ENCODE peak calls at places on chromosome 12, in seven cellular contexts. O is OCI-LY7, W is testis, D is IMR-90, L is left ventricle myocardium inferior, H is AG09309, B is HCT116. S is an unnamed sample.

GRCh38 chr12:121580959-121581680 is at the start of gene KDM2B:
- DNase-seq in O (peak), W (peak), D (peak), L (peak), H (no peak), B (no peak), S (peak)

GRCh38 chr12:2149091-2149490 is 96.3 kb downstream of the CACNA1C start:
- DNase-seq in O (no peak), W (no peak), D (peak), L (no peak), H (no peak), B (no peak), S (no peak)

GRCh38 chr12:130537051-130537450 is 179.0 kb downstream of the RIMBP2 start:
- DNase-seq in O (no peak), W (no peak), D (no peak), L (no peak), H (no peak), B (no peak), S (no peak)

GRCh38 chr12:113325938-113326337 is 9.0 kb downstream of the SLC8B1 start:
- DNase-seq in O (no peak), W (no peak), D (peak), L (peak), H (peak), B (no peak), S (peak)

GRCh38 chr12:113949321-113950305 is 16.5 kb downstream of the RBM19 start:
- DNase-seq in O (no peak), W (no peak), D (no peak), L (no peak), H (no peak), B (no peak), S (no peak)

GRCh38 chr12:46523446-46523845 is 150.9 kb upstream of the SLC38A2 start:
- DNase-seq in O (no peak), W (no peak), D (peak), L (no peak), H (no peak), B (no peak), S (no peak)

GRCh38 chr12:41188058-41188840 is at the start of gene PDZRN4:
- DNase-seq in O (no peak), W (peak), D (no peak), L (no peak), H (no peak), B (no peak), S (peak)

GRCh38 chr12:97425380-97425779 is 37.2 kb upstream of the RMST start:
- DNase-seq in O (no peak), W (no peak), D (no peak), L (no peak), H (no peak), B (no peak), S (no peak)

GRCh38 chr12:107818984-107819383 is 44.5 kb downstream of the ASCL4 start:
- DNase-seq in O (no peak), W (no peak), D (peak), L (no peak), H (peak), B (no peak), S (peak)

GRCh38 chr12:102172436-102172835 is 25.2 kb downstream of the PMCH start:
- DNase-seq in O (no peak), W (no peak), D (peak), L (no peak), H (peak), B (no peak), S (peak)

GRCh38 chr12:78457951-78458350 is 406.6 kb upstream of the SYT1 start:
- DNase-seq in O (peak), W (no peak), D (peak), L (no peak), H (no peak), B (no peak), S (no peak)

GRCh38 chr12:2113080-2113479 is 60.3 kb downstream of the CACNA1C start:
- DNase-seq in O (no peak), W (no peak), D (no peak), L (no peak), H (no peak), B (no peak), S (no peak)

GRCh38 chr12:116881867-116882507 is 746 bp upstream of the HRK start:
- DNase-seq in O (peak), W (no peak), D (no peak), L (no peak), H (no peak), B (no peak), S (no peak)

GRCh38 chr12:112939761-112940357 is 1.6 kb downstream of the OAS3 start:
- DNase-seq in O (peak), W (no peak), D (no peak), L (no peak), H (no peak), B (no peak), S (no peak)

GRCh38 chr12:116520801-116521471 is 38.2 kb upstream of the MAP1LC3B2 start:
- DNase-seq in O (no peak), W (no peak), D (peak), L (no peak), H (peak), B (no peak), S (no peak)

GRCh38 chr12:30564394-30564793 is 131.3 kb downstream of the IPO8 start:
- DNase-seq in O (no peak), W (no peak), D (no peak), L (no peak), H (no peak), B (no peak), S (no peak)

GRCh38 chr12:27534060-27534764 is 10.2 kb downstream of the PPFIBP1 start:
- DNase-seq in O (peak), W (no peak), D (no peak), L (no peak), H (no peak), B (no peak), S (no peak)

GRCh38 chr12:65822732-65823480 is 1.4 kb upstream of the HMGA2 start:
- DNase-seq in O (no peak), W (no peak), D (peak), L (no peak), H (no peak), B (peak), S (no peak)

GRCh38 chr12:102433304-102433703 is 47.1 kb downstream of the IGF1 start:
- DNase-seq in O (no peak), W (no peak), D (peak), L (no peak), H (no peak), B (no peak), S (no peak)

DNA sequence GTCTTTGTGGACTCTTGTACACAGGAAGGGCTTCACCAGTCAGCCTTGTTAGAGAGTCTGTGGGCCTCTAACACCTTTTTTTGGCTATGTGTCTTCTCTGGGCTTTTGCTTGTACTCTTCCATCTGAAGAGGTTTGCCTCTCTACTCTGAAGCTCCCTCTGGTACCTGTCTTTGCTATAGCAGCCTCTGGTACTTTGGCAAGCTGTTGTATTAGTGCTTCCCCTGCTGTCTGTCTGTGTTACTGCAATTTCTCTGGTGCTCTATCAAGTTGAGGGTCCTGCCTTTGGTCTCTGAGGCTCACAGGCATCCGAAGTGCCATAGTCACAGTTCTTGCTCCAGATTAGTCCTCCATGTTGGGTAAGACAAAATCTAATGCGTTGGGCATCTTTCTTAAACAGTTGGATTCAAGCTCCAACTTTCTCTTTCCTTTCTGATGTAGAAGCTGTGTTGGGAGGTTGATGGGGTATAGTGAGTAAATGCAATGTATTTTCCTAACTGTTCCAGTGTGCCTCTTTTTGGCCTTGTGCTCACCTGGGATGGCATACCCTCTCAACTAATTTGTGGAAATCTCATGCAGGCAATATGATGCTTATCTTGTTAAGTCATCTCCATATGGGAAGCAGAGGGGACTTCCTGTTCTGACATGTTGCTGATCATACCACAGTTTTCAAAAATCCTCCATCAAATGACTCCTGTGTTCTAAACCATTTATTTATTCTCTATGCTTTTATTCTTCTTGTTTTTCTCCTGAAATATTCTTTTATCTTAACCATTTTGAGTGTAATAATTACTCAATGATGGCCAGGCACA is 88.8 kb downstream of the ATF7IP start:
- DNase-seq in O (peak), W (peak), D (peak), L (no peak), H (no peak), B (peak), S (no peak)
- TF ChIP-seq CTCF in O (peak), W (peak), D (peak), L (peak), H (peak), B (peak), S (peak)

DNA sequence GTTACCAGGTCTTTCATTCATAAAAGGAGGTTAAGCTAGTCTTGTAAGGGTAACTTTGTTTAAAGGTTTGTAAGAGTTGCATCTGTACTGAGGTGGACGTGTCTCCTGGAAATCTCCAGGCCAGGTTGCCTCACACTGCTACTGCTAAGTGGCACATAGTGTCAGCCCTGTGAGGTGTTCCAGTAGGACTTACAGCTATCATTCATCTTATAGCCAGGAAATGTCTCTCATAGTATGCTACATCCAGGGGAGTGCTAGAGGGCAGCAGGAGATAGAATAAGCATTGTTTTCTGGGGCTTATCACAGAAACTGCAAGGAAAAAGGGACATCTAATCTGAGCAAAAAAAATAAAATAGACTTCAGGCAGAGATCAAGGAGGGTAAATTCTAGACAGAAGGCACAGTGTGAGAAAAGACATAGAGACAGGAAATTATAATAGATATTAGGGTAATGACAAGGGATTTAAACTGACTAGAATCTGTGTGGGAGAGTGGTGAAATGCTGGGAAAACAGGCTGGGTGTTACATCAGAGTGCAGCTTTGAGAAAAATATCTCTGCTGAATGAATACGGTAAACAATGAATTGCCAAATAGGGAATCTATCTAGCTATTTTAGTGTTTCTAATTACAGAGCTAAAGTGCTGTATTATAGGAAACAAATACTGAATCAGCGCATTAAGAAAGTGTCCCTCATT is 205.0 kb upstream of the ABCD2 start:
- DNase-seq in O (no peak), W (peak), D (peak), L (no peak), H (no peak), B (no peak), S (no peak)
- TF ChIP-seq CTCF in O (peak), W (no peak), D (no peak), L (no peak), H (no peak), B (no peak), S (no peak)

GRCh38 chr12:75437564-75437963 is 43.0 kb upstream of the GLIPR1 start:
- DNase-seq in O (peak), W (no peak), D (peak), L (no peak), H (no peak), B (no peak), S (no peak)
- TF ChIP-seq CTCF in O (peak), W (no peak), D (peak), L (peak), H (peak), B (peak), S (peak)

GRCh38 chr12:13564266-13564810 is 367.8 kb downstream of the EMP1 start:
- DNase-seq in O (no peak), W (no peak), D (no peak), L (no peak), H (no peak), B (no peak), S (no peak)
- TF ChIP-seq CTCF in O (no peak), W (no peak), D (no peak), L (no peak), H (no peak), B (no peak), S (no peak)

GRCh38 chr12:98939926-98940325 is 294.8 kb downstream of the APAF1 start:
- DNase-seq in O (no peak), W (no peak), D (no peak), L (no peak), H (no peak), B (no peak), S (no peak)

GRCh38 chr12:98935847-98936246 is 290.8 kb downstream of the APAF1 start:
- DNase-seq in O (no peak), W (no peak), D (no peak), L (no peak), H (no peak), B (no peak), S (no peak)

GRCh38 chr12:98939350-98939749 is 294.3 kb downstream of the APAF1 start:
- DNase-seq in O (peak), W (no peak), D (peak), L (no peak), H (peak), B (peak), S (no peak)
- TF ChIP-seq CTCF in O (peak), W (no peak), D (peak), L (peak), H (peak), B (peak), S (peak)

DNA sequence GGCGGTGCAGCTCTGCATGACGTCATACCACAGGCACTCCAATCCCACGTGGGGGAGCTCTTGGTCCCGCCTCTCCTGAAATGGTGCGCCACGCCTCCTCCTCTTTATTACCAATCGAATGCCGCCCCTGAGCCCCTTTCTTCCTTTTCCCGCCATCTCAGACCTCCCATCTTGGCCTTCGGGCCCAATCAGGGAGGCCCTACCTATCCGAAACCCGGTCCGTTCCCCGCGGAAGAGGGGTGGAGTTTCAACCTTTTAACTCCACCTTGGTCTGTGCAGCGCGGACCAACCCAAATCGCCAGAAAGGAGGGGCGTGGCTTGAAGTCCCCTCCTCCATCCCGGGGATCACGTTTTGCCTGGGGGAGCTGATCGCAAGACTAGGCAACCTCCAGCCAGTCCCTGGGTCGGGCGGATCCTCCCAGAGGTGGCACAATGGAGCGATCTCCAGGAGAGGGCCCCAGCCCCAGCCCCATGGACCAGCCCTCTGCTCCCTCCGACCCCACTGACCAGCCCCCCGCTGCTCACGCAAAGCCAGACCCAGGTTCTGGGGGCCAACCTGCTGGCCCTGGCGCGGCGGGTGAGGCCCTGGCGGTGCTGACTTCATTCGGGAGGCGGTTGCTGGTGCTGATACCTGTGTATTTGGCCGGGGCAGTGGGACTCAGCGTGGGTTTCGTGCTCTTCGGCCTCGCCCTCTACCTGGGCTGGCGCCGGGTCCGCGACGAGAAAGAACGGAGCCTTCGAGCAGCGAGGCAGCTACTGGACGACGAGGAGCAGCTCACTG is at the start of gene ESYT1:
- DNase-seq in O (peak), W (peak), D (peak), L (peak), H (peak), B (peak), S (peak)
- TF ChIP-seq CTCF in O (no peak), W (no peak), D (no peak), L (no peak), H (no peak), B (no peak), S (peak)

S was measured in adrenal gland.